ENCODE peak calls at places on chromosome 22, in six cellular contexts. U is colonic mucosa; B is stimulated activated naive B cell treated with anti-CD40 and anti-IgM and Interleukin-4, amounts not matched to agents 10 μg/mL and 1 μg/mL and 100 μg/mL, for 72 hours; T is heart right ventricle; N is fibroblast of villous mesenchyme; P is endothelial cell. Q is an unnamed sample.
A peak's percentile ranks its signal among the peaks of the same experiment; 100 is the strongest.

GRCh38 chr22:47767403-47767802 is 1005.0 kb downstream of the TBC1D22A start:
- DNase-seq in U (no peak), B (no peak), T (no peak), N (no peak), P (no peak), Q (no peak)

GRCh38 chr22:37552560-37553163 is 7.6 kb upstream of the CDC42EP1 start:
- DNase-seq in U (peak; percentile 64), B (no peak), T (peak; percentile 69), N (peak; percentile 65), P (peak; percentile 52), Q (peak; percentile 65)

GRCh38 chr22:29199702-29200400 is 5.8 kb upstream of the EMID1 start:
- DNase-seq in U (no peak), B (no peak), T (no peak), N (no peak), P (no peak), Q (no peak)

GRCh38 chr22:36413022-36413770 is 25.4 kb upstream of the MYH9 start:
- DNase-seq in U (no peak), B (no peak), T (no peak), N (no peak), P (no peak), Q (no peak)

GRCh38 chr22:25081409-25081824 is 118.2 kb upstream of the CRYBB3 start:
- DNase-seq in U (peak; percentile 49), B (no peak), T (no peak), N (peak; percentile 19), P (peak; percentile 63), Q (no peak)

GRCh38 chr22:50184541-50185383 is 951 bp upstream of the TRABD start:
- DNase-seq in U (no peak), B (no peak), T (peak; percentile 44), N (no peak), P (no peak), Q (no peak)

GRCh38 chr22:47030881-47031627 is 268.6 kb downstream of the TBC1D22A start:
- DNase-seq in U (peak; percentile 45), B (no peak), T (no peak), N (no peak), P (no peak), Q (peak; percentile 42)

GRCh38 chr22:36594569-36594968 is 65.6 kb upstream of the EIF3D start:
- DNase-seq in U (no peak), B (no peak), T (no peak), N (no peak), P (no peak), Q (no peak)

GRCh38 chr22:44587004-44587793 is 89.2 kb upstream of the RTL6 start:
- DNase-seq in U (no peak), B (no peak), T (no peak), N (no peak), P (no peak), Q (no peak)

GRCh38 chr22:30828187-30829155 is 133.8 kb downstream of the OSBP2 start:
- DNase-seq in U (no peak), B (no peak), T (no peak), N (no peak), P (no peak), Q (no peak)

GRCh38 chr22:43171607-43172006 is 15.3 kb downstream of the TTLL12 start:
- DNase-seq in U (peak; percentile 94), B (no peak), T (no peak), N (no peak), P (no peak), Q (no peak)

GRCh38 chr22:16960884-16961249 is 47.2 kb downstream of the GAB4 start:
- DNase-seq in U (no peak), B (no peak), T (no peak), N (no peak), P (no peak), Q (no peak)

GRCh38 chr22:46111645-46112306 is 38.5 kb upstream of the PPARA start:
- DNase-seq in U (no peak), B (no peak), T (peak; percentile 66), N (no peak), P (no peak), Q (no peak)

GRCh38 chr22:20530368-20531153 is 23.2 kb downstream of the MED15 start:
- DNase-seq in U (no peak), B (no peak), T (no peak), N (peak; percentile 75), P (no peak), Q (peak; percentile 83)

GRCh38 chr22:44870021-44870420 is 117.6 kb downstream of the ARHGAP8 start:
- DNase-seq in U (no peak), B (no peak), T (no peak), N (peak; percentile 8), P (no peak), Q (peak; percentile 72)